ENCODE peak calls at places on chromosomes 7 and 10, in six cellular contexts. L, V, S, X, Z and G are unnamed samples.

GRCh38 chr7:91235211-91235832 is 28.9 kb upstream of the FZD1 start:
- DNase-seq in Z (no peak), X (no peak), L (peak), S (no peak), V (no peak), G (no peak)

GRCh38 chr10:100528123-100528884 is 1.4 kb downstream of the NDUFB8 start:
- DNase-seq in X (no peak), Z (no peak), S (no peak), L (no peak), V (no peak), G (no peak)

GRCh38 chr10:93438796-93439253 is 43.3 kb downstream of the MYOF start:
- DNase-seq in X (peak), L (no peak), S (no peak), Z (no peak), V (no peak), G (peak)

GRCh38 chr7:50733552-50733951 is 49.1 kb downstream of the GRB10 start:
- DNase-seq in V (peak), Z (no peak), S (no peak), X (peak), L (peak), G (peak)

GRCh38 chr10:13721486-13721885 is 134.7 kb downstream of the PRPF18 start:
- DNase-seq in V (no peak), Z (no peak), L (no peak), X (no peak), S (no peak), G (no peak)

GRCh38 chr10:61463035-61463909 is 10.1 kb upstream of the TMEM26 start:
- DNase-seq in S (no peak), X (no peak), V (no peak), L (peak), Z (no peak), G (no peak)

GRCh38 chr10:62961951-62962523 is 145.9 kb upstream of the EGR2 start:
- DNase-seq in V (peak), S (no peak), Z (no peak), X (no peak), L (no peak), G (peak)

GRCh38 chr10:49382826-49383225 is 13.1 kb downstream of the DRGX start:
- DNase-seq in L (no peak), Z (no peak), S (no peak), V (no peak), X (no peak), G (no peak)

GRCh38 chr7:129644634-129645230 is 33.2 kb downstream of the NRF1 start:
- DNase-seq in V (peak), S (no peak), Z (no peak), L (peak), X (peak), G (no peak)

GRCh38 chr10:123134058-123134914 is 1.5 kb upstream of the HMX3 start:
- DNase-seq in S (no peak), X (no peak), Z (peak), V (peak), L (no peak), G (peak)

GRCh38 chr10:87505366-87506113 is 847 bp downstream of the MINPP1 start:
- DNase-seq in S (peak), V (peak), Z (no peak), X (peak), L (peak), G (peak)

GRCh38 chr7:130143986-130144618 is 61.1 kb downstream of the TMEM209 start:
- DNase-seq in V (no peak), X (no peak), Z (peak), L (no peak), S (no peak), G (no peak)

GRCh38 chr10:124164252-124164651 is 70.9 kb upstream of the CHST15 start:
- DNase-seq in Z (no peak), X (no peak), S (no peak), V (no peak), L (no peak), G (no peak)

GRCh38 chr10:30151581-30152389 is 92.4 kb upstream of the JCAD start:
- DNase-seq in L (peak), X (peak), Z (peak), V (peak), S (no peak), G (peak)

GRCh38 chr7:82007315-82007714 is 237.5 kb upstream of the HGF start:
- DNase-seq in V (no peak), L (no peak), X (no peak), Z (no peak), S (no peak), G (no peak)

GRCh38 chr7:127822822-127823508 is 171.0 kb downstream of the SND1 start:
- DNase-seq in L (no peak), V (no peak), X (peak), Z (no peak), S (no peak), G (peak)

GRCh38 chr7:159107052-159107892 is 37.4 kb downstream of the VIPR2 start:
- DNase-seq in V (no peak), Z (no peak), L (no peak), X (no peak), S (no peak), G (no peak)

GRCh38 chr7:128946936-128947830 is 9.5 kb downstream of the IRF5 start:
- DNase-seq in X (no peak), S (no peak), V (no peak), Z (no peak), L (no peak), G (peak)

GRCh38 chr10:804787-805634 is 115.5 kb upstream of the DIP2C start:
- DNase-seq in V (no peak), Z (no peak), X (no peak), S (no peak), L (no peak), G (no peak)

GRCh38 chr10:60964257-60965235 is 20.6 kb upstream of the RHOBTB1 start:
- DNase-seq in S (peak), L (peak), V (peak), Z (no peak), X (peak), G (peak)

GRCh38 chr10:51918451-51918850 is 219.1 kb upstream of the CSTF2T start:
- DNase-seq in V (no peak), S (no peak), Z (no peak), L (no peak), X (peak), G (peak)

GRCh38 chr7:91843831-91844230 is 36.7 kb downstream of the MTERF1 start:
- DNase-seq in S (no peak), L (no peak), X (no peak), Z (no peak), V (no peak), G (no peak)

GRCh38 chr10:76546411-76546810 is 1091.2 kb downstream of the KCNMA1 start:
- DNase-seq in L (no peak), S (no peak), Z (no peak), X (no peak), V (no peak), G (no peak)

GRCh38 chr10:69439350-69439739 is 11.9 kb upstream of the TSPAN15 start:
- DNase-seq in V (no peak), X (no peak), L (no peak), Z (no peak), S (no peak), G (no peak)

GRCh38 chr10:114526497-114527238 is 122.4 kb upstream of the AFAP1L2 start:
- DNase-seq in X (peak), S (peak), L (peak), Z (peak), V (peak), G (peak)

GRCh38 chr7:85023066-85023687 is 163.7 kb downstream of the SEMA3D start:
- DNase-seq in X (peak), S (peak), Z (no peak), L (peak), V (peak), G (peak)

GRCh38 chr10:19862811-19863515 is 46.7 kb downstream of the PLXDC2 start:
- DNase-seq in V (no peak), X (no peak), S (no peak), L (no peak), Z (no peak), G (no peak)

GRCh38 chr10:66565999-66566398 is 359.8 kb upstream of the LRRTM3 start:
- DNase-seq in V (no peak), Z (no peak), S (no peak), L (no peak), X (no peak), G (no peak)

GRCh38 chr7:132857703-132858102 is 224.2 kb downstream of the CHCHD3 start:
- DNase-seq in L (no peak), V (no peak), S (no peak), X (no peak), Z (no peak), G (no peak)

GRCh38 chr10:28293238-28294168 is 9.4 kb downstream of the MPP7 start:
- DNase-seq in L (no peak), S (no peak), X (peak), Z (no peak), V (peak), G (peak)
- H3K4me3 ChIP-seq in L (no peak), S (no peak), X (no peak), Z (no peak), V (no peak), G (no peak)

GRCh38 chr7:157306836-157307533 is 29.8 kb upstream of the DNAJB6 start:
- DNase-seq in Z (no peak), V (no peak), X (peak), S (no peak), L (no peak), G (peak)
- H2AK5ac ChIP-seq in Z (peak), V (peak), X (no peak), S (no peak), L (peak), G (no peak)

GRCh38 chr7:22728416-22729029 is 1.5 kb downstream of the IL6 start:
- DNase-seq in Z (no peak), X (peak), L (peak), V (peak), S (no peak), G (peak)

GRCh38 chr7:22726849-22727792 is at the start of gene IL6:
- DNase-seq in Z (peak), V (peak), X (peak), S (no peak), L (peak), G (peak)

GRCh38 chr7:22725585-22725984 is 1.4 kb upstream of the IL6 start:
- DNase-seq in S (no peak), L (peak), Z (no peak), V (peak), X (peak), G (peak)

GRCh38 chr7:22724861-22725260 is 2.1 kb upstream of the IL6 start:
- DNase-seq in V (no peak), Z (no peak), L (no peak), X (no peak), S (no peak), G (no peak)

GRCh38 chr7:22726345-22726848 is 603 bp upstream of the IL6 start:
- DNase-seq in L (peak), S (peak), X (peak), Z (peak), V (peak), G (peak)
- H3K4ac ChIP-seq in L (peak), S (no peak), X (peak), Z (no peak), V (peak), G (peak)

GRCh38 chr7:138663741-138664710 is 37.1 kb downstream of the SVOPL start:
- DNase-seq in Z (peak), V (peak), L (no peak), S (no peak), X (peak), G (peak)
- H3K4me3 ChIP-seq in Z (peak), V (peak), L (peak), S (peak), X (no peak), G (peak)

DNA sequence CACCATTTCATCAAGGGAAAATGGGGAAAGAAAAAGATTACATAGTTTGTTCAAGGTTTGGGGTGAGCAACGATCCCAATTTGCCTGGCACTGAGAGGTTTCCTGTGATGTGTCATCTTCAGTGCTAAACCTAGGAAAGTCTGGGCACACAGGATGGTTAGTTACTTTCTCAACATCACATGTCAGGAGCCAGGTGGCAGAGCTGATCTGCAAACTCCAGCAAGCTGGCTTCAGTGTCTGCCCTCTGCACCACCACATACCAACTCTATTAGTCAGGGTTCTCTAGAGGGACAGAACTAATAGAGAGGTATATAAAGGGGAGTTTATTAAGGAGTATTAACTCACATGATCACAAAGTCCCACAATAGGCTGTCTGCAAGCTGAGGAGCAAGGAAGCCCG is 11.3 kb downstream of the ADAM12 start:
- DNase-seq in X (peak), V (peak), S (no peak), Z (no peak), L (peak), G (no peak)
- H2AK5ac ChIP-seq in X (no peak), V (no peak), S (no peak), Z (no peak), L (no peak), G (no peak)